ENCODE peak calls at places on chromosomes 4 and X, in eight cellular contexts. Z is DMS153; A is psoas muscle; R is effector memory CD8-positive, alpha-beta T cell; M is neural crest cell; P is stimulated activated CD8-positive, alpha-beta memory T cell treated with anti-CD3 and anti-CD28 coated beads, Interleukin-15, amount 100 ng/mL, for 24 hours; X is activated T-cell treated with anti-CD3 and anti-CD28 coated beads for 48 hours; O is pons. T is an unnamed sample.

GRCh38 chrX:42519666-42520231 is 258.2 kb downstream of the PPP1R2C start:
- DNase-seq in Z (no peak), A (no peak), R (no peak), M (no peak), P (no peak), X (no peak), O (no peak), T (peak; percentile 35)

GRCh38 chr4:138553001-138553845 is 311.1 kb upstream of the SLC7A11 start:
- DNase-seq in Z (no peak), A (no peak), R (no peak), M (no peak), P (no peak), X (no peak), O (no peak), T (no peak)

GRCh38 chr4:143597271-143597670 is 83.8 kb downstream of the SMARCA5 start:
- DNase-seq in Z (no peak), A (no peak), R (no peak), M (no peak), P (no peak), X (no peak), O (no peak), T (peak; percentile 14)

GRCh38 chr4:187464561-187464960 is 531.0 kb upstream of the ZFP42 start:
- DNase-seq in Z (no peak), A (no peak), R (no peak), M (no peak), P (no peak), X (no peak), O (peak; percentile 25), T (no peak)

GRCh38 chr4:141652161-141652778 is 15.9 kb downstream of the IL15 start:
- DNase-seq in Z (no peak), A (no peak), R (no peak), M (no peak), P (no peak), X (no peak), O (peak; percentile 21), T (peak; percentile 74)

GRCh38 chr4:6627832-6628231 is 12.7 kb upstream of the MRFAP1 start:
- DNase-seq in Z (no peak), A (no peak), R (no peak), M (no peak), P (no peak), X (no peak), O (no peak), T (no peak)

GRCh38 chr4:5467111-5467510 is 241.2 kb downstream of the EVC2 start:
- DNase-seq in Z (no peak), A (no peak), R (no peak), M (no peak), P (no peak), X (no peak), O (no peak), T (no peak)

GRCh38 chr4:185011408-185011807 is 6.9 kb upstream of the HELT start:
- DNase-seq in Z (no peak), A (no peak), R (no peak), M (peak; percentile 58), P (no peak), X (no peak), O (no peak), T (no peak)

GRCh38 chr4:3074078-3074845 is at the start of the genes HTT and HTT-AS:
- DNase-seq in Z (peak; percentile 81), A (peak; percentile 97), R (peak; percentile 90), M (peak; percentile 95), P (peak; percentile 97), X (peak; percentile 94), O (peak; percentile 96), T (peak; percentile 94)

GRCh38 chr4:38785901-38786402 is 3.2 kb upstream of the TLR10 start:
- DNase-seq in Z (no peak), A (no peak), R (no peak), M (no peak), P (no peak), X (no peak), O (peak; percentile 84), T (no peak)

GRCh38 chr4:8854866-8855265 is 16.8 kb downstream of the HMX1 start:
- DNase-seq in Z (no peak), A (no peak), R (no peak), M (no peak), P (no peak), X (no peak), O (no peak), T (peak; percentile 28)

GRCh38 chr4:150974750-150975149 is 40.3 kb downstream of the LRBA start:
- DNase-seq in Z (no peak), A (no peak), R (no peak), M (no peak), P (no peak), X (no peak), O (no peak), T (no peak)

GRCh38 chrX:101108293-101108692 is 10.3 kb downstream of the CENPI start:
- DNase-seq in Z (no peak), A (no peak), R (no peak), M (no peak), P (no peak), X (no peak), O (no peak), T (peak; percentile 73)

GRCh38 chrX:152044383-152044782 is 69.9 kb upstream of the GABRE start:
- DNase-seq in Z (no peak), A (no peak), R (no peak), M (no peak), P (no peak), X (no peak), O (no peak), T (no peak)

GRCh38 chr4:168659971-168660465 is 163.2 kb downstream of the PALLD start:
- DNase-seq in Z (no peak), A (no peak), R (no peak), M (no peak), P (no peak), X (no peak), O (no peak), T (no peak)

GRCh38 chr4:123616970-123617392 is 220.4 kb downstream of the SPRY1 start:
- DNase-seq in Z (peak; percentile 96), A (peak; percentile 33), R (peak; percentile 58), M (peak; percentile 45), P (no peak), X (no peak), O (peak; percentile 97), T (peak; percentile 90)

GRCh38 chr4:118280501-118281218 is 72.1 kb downstream of the PRSS12 start:
- DNase-seq in Z (peak; percentile 67), A (no peak), R (peak; percentile 14), M (peak; percentile 28), P (no peak), X (peak; percentile 13), O (peak; percentile 62), T (peak; percentile 87)

GRCh38 chr4:44194365-44194764 is 254.2 kb downstream of the KCTD8 start:
- DNase-seq in Z (no peak), A (no peak), R (no peak), M (no peak), P (no peak), X (no peak), O (no peak), T (no peak)

GRCh38 chrX:54921427-54922021 is 900 bp downstream of the TRO start:
- DNase-seq in Z (no peak), A (peak; percentile 62), R (peak; percentile 2), M (peak; percentile 66), P (peak; percentile 11), X (peak; percentile 51), O (peak; percentile 70), T (peak; percentile 84)

GRCh38 chr4:40173470-40173875 is 23.4 kb upstream of the RHOH start:
- DNase-seq in Z (no peak), A (no peak), R (no peak), M (no peak), P (no peak), X (no peak), O (no peak), T (no peak)

GRCh38 chrX:14095702-14096101 is 66.0 kb upstream of the GEMIN8 start:
- DNase-seq in Z (no peak), A (peak; percentile 7), R (peak; percentile 3), M (peak; percentile 20), P (no peak), X (peak; percentile 8), O (peak; percentile 24), T (peak; percentile 72)

GRCh38 chr4:2954358-2955185 is 8.6 kb downstream of the NOP14 start:
- DNase-seq in Z (no peak), A (no peak), R (no peak), M (no peak), P (no peak), X (peak; percentile 76), O (no peak), T (no peak)

GRCh38 chrX:122850326-122850725 is 333.8 kb upstream of the GRIA3 start:
- DNase-seq in Z (no peak), A (no peak), R (no peak), M (no peak), P (no peak), X (no peak), O (no peak), T (peak; percentile 15)

GRCh38 chr4:76729460-76729859 is 168.5 kb downstream of the SOWAHB start:
- DNase-seq in Z (no peak), A (no peak), R (no peak), M (no peak), P (no peak), X (no peak), O (no peak), T (no peak)

GRCh38 chr4:17491196-17491595 is 20.7 kb downstream of the QDPR start:
- DNase-seq in Z (no peak), A (no peak), R (no peak), M (no peak), P (no peak), X (no peak), O (no peak), T (no peak)

GRCh38 chr4:57866468-57867173 is 756.4 kb upstream of the IGFBP7 start:
- DNase-seq in Z (no peak), A (no peak), R (no peak), M (no peak), P (no peak), X (no peak), O (peak; percentile 8), T (no peak)

GRCh38 chrX:16138108-16138427 is 14.7 kb downstream of the GRPR start:
- DNase-seq in Z (peak; percentile 0), A (no peak), R (no peak), M (no peak), P (no peak), X (no peak), O (no peak), T (peak; percentile 23)

GRCh38 chr4:8760561-8760960 is 111.1 kb downstream of the HMX1 start:
- DNase-seq in Z (no peak), A (no peak), R (no peak), M (no peak), P (no peak), X (no peak), O (no peak), T (no peak)

GRCh38 chr4:30792616-30793015 is 72.4 kb downstream of the PCDH7 start:
- DNase-seq in Z (no peak), A (no peak), R (no peak), M (no peak), P (no peak), X (no peak), O (no peak), T (no peak)